ENCODE peak calls at places on chromosomes 1 and 21, in eight cellular contexts. E is AG09309, Z is GM06990, J is neural crest cell, W is PC-9, B is left ventricle myocardium inferior, Y is fibroblast of pulmonary artery, I is omental fat pad. M is an unnamed sample.

GRCh38 chr1:213600879-213601278 is 386.9 kb upstream of the PROX1 start:
- DNase-seq in I (no peak), B (no peak), E (no peak), J (no peak), Y (no peak), Z (no peak), W (no peak), M (no peak)

GRCh38 chr1:119286587-119287181 is 81.9 kb upstream of the HAO2 start:
- DNase-seq in I (no peak), Z (no peak), W (peak), B (no peak), J (peak), Y (peak), E (no peak), M (no peak)

GRCh38 chr1:167922611-167923074 is 8.7 kb upstream of the ADCY10 start:
- DNase-seq in Y (no peak), Z (no peak), J (no peak), I (no peak), B (no peak), E (no peak), W (no peak), M (no peak)

GRCh38 chr21:37367301-37367757 is 756 bp downstream of the DYRK1A start:
- DNase-seq in Z (peak), J (no peak), E (no peak), I (no peak), Y (no peak), B (no peak), W (peak), M (peak)

GRCh38 chr21:46098303-46099141 is 610 bp downstream of the COL6A2 start:
- DNase-seq in B (peak), Z (no peak), E (no peak), W (no peak), J (no peak), I (peak), Y (no peak), M (peak)

GRCh38 chr1:109659997-109660755 is 4.3 kb downstream of the GSTM4 start:
- DNase-seq in I (no peak), Z (no peak), E (no peak), B (no peak), J (no peak), W (no peak), Y (no peak), M (no peak)

GRCh38 chr21:17554619-17555472 is 42.0 kb downstream of the CXADR start:
- DNase-seq in W (no peak), I (no peak), B (no peak), E (no peak), Z (no peak), J (no peak), Y (peak), M (no peak)

GRCh38 chr1:15919316-15919715 is 56.6 kb downstream of the ZBTB17 start:
- DNase-seq in B (no peak), I (no peak), W (peak), Z (no peak), Y (peak), E (peak), J (no peak), M (no peak)

GRCh38 chr1:978069-978834 is 3.6 kb downstream of the PERM1 start:
- DNase-seq in E (no peak), I (no peak), W (no peak), Z (no peak), B (no peak), J (no peak), Y (no peak), M (no peak)

GRCh38 chr1:110155878-110156522 is 5.7 kb downstream of the SLC6A17 start:
- DNase-seq in B (peak), Z (peak), I (peak), E (no peak), J (peak), Y (peak), W (peak), M (peak)

GRCh38 chr1:213066363-213066762 is 15.3 kb downstream of the RPS6KC1 start:
- DNase-seq in Y (no peak), J (no peak), I (no peak), W (no peak), B (no peak), E (no peak), Z (no peak), M (no peak)

GRCh38 chr1:67687649-67688048 is 2.6 kb downstream of the GADD45A start:
- DNase-seq in Z (no peak), J (no peak), W (no peak), E (no peak), Y (peak), I (no peak), B (no peak), M (no peak)

GRCh38 chr1:22816063-22816775 is 105.6 kb downstream of the EPHB2 start:
- DNase-seq in Z (no peak), J (no peak), E (no peak), Y (no peak), I (no peak), B (no peak), W (no peak), M (no peak)

GRCh38 chr21:21971384-21971783 is 973.2 kb downstream of the NCAM2 start:
- DNase-seq in Y (no peak), B (no peak), J (no peak), I (no peak), Z (no peak), E (no peak), W (no peak), M (no peak)

GRCh38 chr1:24605534-24606295 is 37.4 kb upstream of the SRRM1 start:
- DNase-seq in Z (no peak), I (no peak), J (no peak), W (no peak), B (no peak), Y (no peak), E (no peak), M (no peak)

GRCh38 chr1:245031041-245031440 is 123.7 kb upstream of the KIF26B start:
- DNase-seq in W (no peak), Y (no peak), I (no peak), B (no peak), E (no peak), J (no peak), Z (no peak), M (no peak)

GRCh38 chr1:31775170-31775569 is 11.0 kb upstream of the ADGRB2 start:
- DNase-seq in W (no peak), I (no peak), Y (no peak), Z (no peak), B (no peak), E (no peak), J (no peak), M (no peak)

GRCh38 chr1:235329139-235329808 is 904 bp downstream of the GGPS1 start:
- DNase-seq in Y (peak), W (no peak), E (no peak), B (no peak), J (peak), I (no peak), Z (peak), M (peak)

GRCh38 chr1:213457097-213457680 is 406.1 kb downstream of the RPS6KC1 start:
- DNase-seq in J (no peak), W (no peak), Z (no peak), B (peak), I (no peak), E (no peak), Y (no peak), M (no peak)

GRCh38 chr1:16630661-16631247 is 17.4 kb upstream of the NBPF1 start:
- DNase-seq in Y (no peak), E (no peak), Z (no peak), I (no peak), J (no peak), B (peak), W (no peak), M (peak)

GRCh38 chr1:107964397-107965111 is 426 bp downstream of the VAV3 start:
- DNase-seq in E (no peak), Y (peak), W (peak), B (no peak), J (no peak), Z (peak), I (no peak), M (peak)

GRCh38 chr1:235397733-235398132 is 30.5 kb downstream of the TBCE start:
- DNase-seq in B (no peak), Z (no peak), E (peak), I (no peak), J (no peak), W (peak), Y (peak), M (no peak)

GRCh38 chr1:156705321-156705917 is at the start of gene CRABP2:
- DNase-seq in Y (no peak), E (no peak), Z (no peak), B (no peak), W (peak), I (no peak), J (no peak), M (peak)

GRCh38 chr1:165284471-165284870 is 72.0 kb downstream of the LMX1A start:
- DNase-seq in B (no peak), W (no peak), J (no peak), Y (no peak), E (no peak), Z (no peak), I (no peak), M (no peak)

GRCh38 chr1:201361652-201362504 is 15.6 kb downstream of the TNNT2 start:
- DNase-seq in B (peak), Y (peak), J (peak), I (no peak), E (no peak), W (peak), Z (peak), M (no peak)

GRCh38 chr1:67390041-67390887 is 39.9 kb downstream of the SERBP1 start:
- DNase-seq in I (no peak), Z (no peak), J (no peak), E (peak), B (no peak), W (peak), Y (peak), M (no peak)

GRCh38 chr1:87515781-87516180 is 187.1 kb downstream of the LMO4 start:
- DNase-seq in I (no peak), Y (peak), E (no peak), B (no peak), J (no peak), Z (no peak), W (no peak), M (no peak)

GRCh38 chr1:87718241-87718950 is 389.7 kb downstream of the LMO4 start:
- DNase-seq in Z (no peak), I (no peak), B (no peak), E (no peak), J (no peak), W (no peak), Y (no peak), M (no peak)

GRCh38 chr21:38494688-38495087 is 3.6 kb downstream of the ERG start:
- DNase-seq in W (no peak), J (no peak), Y (no peak), E (no peak), I (no peak), Z (no peak), B (no peak), M (no peak)

GRCh38 chr1:232186936-232187335 is 443.0 kb downstream of the SIPA1L2 start:
- DNase-seq in E (no peak), Y (no peak), Z (no peak), I (no peak), W (no peak), B (no peak), J (no peak), M (no peak)

GRCh38 chr1:232182206-232182605 is 447.7 kb downstream of the SIPA1L2 start:
- DNase-seq in Z (no peak), Y (no peak), I (no peak), J (no peak), W (no peak), E (no peak), B (no peak), M (no peak)

GRCh38 chr1:232183266-232183800 is 446.6 kb downstream of the SIPA1L2 start:
- DNase-seq in W (no peak), Z (no peak), B (no peak), J (no peak), Y (no peak), E (no peak), I (no peak), M (no peak)

GRCh38 chr1:232184561-232185530 is 445.1 kb downstream of the SIPA1L2 start:
- DNase-seq in Z (no peak), I (no peak), Y (no peak), B (no peak), J (no peak), W (no peak), E (no peak), M (no peak)

GRCh38 chr1:232183802-232184201 is 446.1 kb downstream of the SIPA1L2 start:
- DNase-seq in J (no peak), Y (no peak), B (no peak), E (no peak), Z (no peak), W (no peak), I (no peak), M (no peak)
- TF ChIP-seq CTCF in J (no peak), Y (no peak), B (no peak), E (no peak), Z (no peak), W (no peak), I (no peak), M (no peak)

DNA sequence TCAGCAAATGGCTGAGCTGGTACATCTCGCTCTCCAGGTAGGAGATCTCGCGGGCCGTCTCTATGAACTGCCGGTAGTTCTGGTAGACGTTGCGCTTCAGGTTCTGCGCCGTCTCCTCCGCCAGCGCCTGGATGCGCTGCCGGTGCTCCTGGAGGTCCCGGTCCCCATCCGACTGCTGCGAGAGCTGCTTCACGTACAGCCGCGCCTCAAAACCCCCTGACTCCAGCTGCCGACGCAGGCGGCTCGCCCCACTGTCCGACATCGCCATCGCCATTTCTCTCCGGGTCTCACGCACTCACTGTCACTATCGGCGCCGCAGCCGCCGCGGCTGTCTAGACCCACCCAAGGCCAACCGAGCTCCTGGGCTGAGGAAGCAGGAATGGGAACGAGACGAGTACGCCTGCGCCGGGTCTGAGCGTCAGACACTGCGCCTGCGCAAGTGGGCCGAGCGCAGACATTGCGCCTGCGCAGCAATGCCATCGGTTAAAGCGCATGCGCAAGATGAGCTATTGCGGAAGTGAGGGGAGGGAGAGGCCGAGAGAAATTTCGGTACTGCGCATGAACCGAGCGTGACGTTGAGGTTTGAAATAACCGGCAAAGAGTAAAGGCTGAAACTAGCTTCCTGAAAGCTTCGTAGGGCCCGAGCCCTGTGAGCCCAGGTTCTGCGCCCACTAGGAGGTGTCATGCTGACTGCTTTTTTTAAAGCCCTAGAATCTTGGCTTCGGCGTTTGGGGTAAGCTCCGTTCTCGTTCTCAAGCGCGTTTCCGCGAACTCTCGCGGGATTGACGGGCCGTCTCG is at the start of gene EXOC8:
- DNase-seq in Y (peak), I (peak), W (peak), B (peak), J (peak), E (peak), Z (peak), M (peak)
- TF ChIP-seq CTCF in Y (no peak), I (no peak), W (no peak), B (peak), J (no peak), E (no peak), Z (peak), M (no peak)

DNA sequence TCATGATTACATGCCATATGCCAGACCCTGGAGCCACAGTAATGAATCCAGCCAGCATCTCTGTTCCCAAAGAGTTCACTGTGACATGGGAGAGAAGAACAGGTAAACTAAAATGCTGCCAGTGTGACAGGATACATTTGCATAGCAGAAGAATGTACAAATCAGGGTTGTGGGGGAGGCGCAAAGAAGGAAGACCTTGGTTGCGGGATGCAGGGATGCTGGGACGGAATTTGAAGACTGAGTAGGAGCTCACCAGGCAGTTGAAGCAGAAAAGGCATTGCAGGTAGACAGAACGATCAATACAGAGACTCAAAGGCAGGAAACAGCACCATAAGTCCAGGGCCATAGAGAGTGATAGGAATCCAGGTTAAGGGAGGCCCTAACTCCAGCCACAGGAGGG is 180.3 kb upstream of the ZC3H12A start:
- DNase-seq in W (no peak), B (no peak), Y (no peak), I (no peak), J (no peak), Z (no peak), E (no peak), M (no peak)
- TF ChIP-seq CTCF in W (no peak), B (no peak), Y (no peak), I (no peak), J (no peak), Z (no peak), E (no peak), M (no peak)

GRCh38 chr1:233730809-233731208 is 116.9 kb downstream of the KCNK1 start:
- DNase-seq in B (no peak), Z (no peak), I (no peak), J (no peak), W (no peak), E (no peak), Y (no peak), M (no peak)
- TF ChIP-seq CTCF in B (no peak), Z (no peak), I (no peak), J (peak), W (no peak), E (no peak), Y (no peak), M (no peak)

GRCh38 chr1:38500352-38500751 is 359.2 kb downstream of the RRAGC start:
- DNase-seq in B (no peak), W (no peak), Z (no peak), E (no peak), I (no peak), J (no peak), Y (peak), M (no peak)
- TF ChIP-seq CTCF in B (peak), W (peak), Z (peak), E (peak), I (no peak), J (peak), Y (peak), M (peak)